ENCODE peak calls at places on chromosomes 4 and X, in four cellular contexts. S is stomach, U is SK-N-SH, W is HCT116. Y is an unnamed sample.
A peak's percentile ranks its signal among the peaks of the same experiment; 100 is the strongest.

GRCh38 chrX:138711399-138712347 is at the start of gene FGF13:
- DNase-seq in W (no peak), S (peak; percentile 29), U (peak; percentile 35), Y (peak; percentile 26)

GRCh38 chr4:16472537-16472936 is 246.3 kb upstream of the TAPT1 start:
- DNase-seq in S (no peak), U (no peak), W (no peak), Y (no peak)

GRCh38 chrX:96721398-96721797 is 36.8 kb downstream of the DIAPH2 start:
- DNase-seq in S (no peak), U (no peak), W (no peak), Y (no peak)

GRCh38 chr4:155805016-155805415 is 46.2 kb downstream of the GUCY1B1 start:
- DNase-seq in U (no peak), S (no peak), W (no peak), Y (no peak)

GRCh38 chr4:151098191-151098590 is 1.2 kb upstream of the RPS3A start:
- DNase-seq in S (no peak), U (no peak), W (no peak), Y (no peak)

GRCh38 chr4:15327311-15328298 is 100.2 kb upstream of the C1QTNF7 start:
- DNase-seq in S (no peak), U (no peak), W (no peak), Y (no peak)

GRCh38 chr4:103786014-103786413 is 66.2 kb upstream of the TACR3 start:
- DNase-seq in S (no peak), U (peak; percentile 16), W (peak; percentile 56), Y (no peak)

GRCh38 chrX:15269618-15270521 is at the start of gene ASB9:
- DNase-seq in W (peak; percentile 39), U (peak; percentile 45), S (peak; percentile 71), Y (peak; percentile 13)

GRCh38 chr4:164056426-164057142 is 562.1 kb downstream of the TMA16 start:
- DNase-seq in S (no peak), W (no peak), U (no peak), Y (no peak)

GRCh38 chr4:105022811-105023667 is 123.6 kb upstream of the TET2 start:
- DNase-seq in U (no peak), W (peak; percentile 4), S (no peak), Y (no peak)

GRCh38 chr4:18366762-18367358 is 345.3 kb upstream of the LCORL start:
- DNase-seq in W (no peak), S (no peak), U (peak; percentile 5), Y (no peak)

GRCh38 chr4:633406-633805 is 8.0 kb downstream of the PDE6B start:
- DNase-seq in U (no peak), W (no peak), S (no peak), Y (no peak)

GRCh38 chr4:53459548-53459947 is 82.1 kb downstream of the FIP1L1 start:
- DNase-seq in S (no peak), W (no peak), U (no peak), Y (no peak)

GRCh38 chr4:156113138-156113537 is 159.5 kb upstream of the CTSO start:
- DNase-seq in S (no peak), U (no peak), W (no peak), Y (no peak)

GRCh38 chrX:54415534-54416350 is 24.5 kb upstream of the TSR2 start:
- DNase-seq in S (no peak), W (no peak), U (no peak), Y (no peak)

GRCh38 chrX:78643874-78644273 is 15.3 kb downstream of the RTL3 start:
- DNase-seq in W (no peak), U (no peak), S (no peak), Y (no peak)

GRCh38 chr4:13523591-13524503 is 20.5 kb downstream of the NKX3-2 start:
- DNase-seq in W (no peak), S (no peak), U (peak; percentile 19), Y (no peak)

GRCh38 chrX:151488677-151489076 is 74.8 kb upstream of the PASD1 start:
- DNase-seq in W (peak; percentile 4), S (no peak), U (peak; percentile 5), Y (no peak)

GRCh38 chr4:65623509-65623908 is 46.8 kb downstream of the EPHA5 start:
- DNase-seq in U (no peak), S (no peak), W (no peak), Y (no peak)

GRCh38 chrX:131366387-131366786 is 77.3 kb upstream of the IGSF1 start:
- DNase-seq in S (no peak), W (no peak), U (no peak), Y (no peak)

GRCh38 chrX:150897371-150898319 is 823 bp downstream of the CD99L2 start:
- DNase-seq in S (peak; percentile 37), U (peak; percentile 34), W (no peak), Y (peak; percentile 4)

GRCh38 chr4:15145709-15146108 is 143.4 kb downstream of the CPEB2 start:
- DNase-seq in W (no peak), U (no peak), S (no peak), Y (peak; percentile 25)

GRCh38 chr4:141371206-141371605 is 150.5 kb downstream of the ZNF330 start:
- DNase-seq in U (no peak), W (no peak), S (no peak), Y (no peak)

GRCh38 chr4:1202526-1203378 is 30.4 kb upstream of the SPON2 start:
- DNase-seq in U (peak; percentile 16), S (peak; percentile 17), W (no peak), Y (no peak)

GRCh38 chr4:112633477-112634235 is 3.1 kb downstream of the ZGRF1 start:
- DNase-seq in S (no peak), W (peak; percentile 10), U (peak; percentile 40), Y (no peak)

DNA sequence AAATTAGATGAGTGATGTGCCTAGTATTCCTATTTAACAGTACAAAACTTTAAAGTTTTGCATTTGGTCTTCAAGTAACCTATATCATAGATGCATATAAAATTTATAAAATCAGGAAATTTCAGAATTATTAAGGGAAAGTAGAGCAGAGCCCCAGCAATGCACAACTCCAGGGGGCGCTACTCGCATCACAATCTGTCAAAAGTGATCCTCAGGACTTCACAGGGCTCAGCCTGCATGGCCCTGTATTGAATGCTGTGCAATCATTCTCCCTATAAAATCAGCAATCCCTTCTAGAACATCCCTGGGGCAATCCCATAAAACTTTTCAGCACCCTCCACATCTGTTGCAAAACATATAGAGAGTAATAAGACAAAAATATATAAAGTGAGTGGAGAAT is 12.4 kb upstream of the PPARGC1A start:
- DNase-seq in U (no peak), S (no peak), W (no peak), Y (no peak)
- TF ChIP-seq CTCF in U (peak; percentile 23), S (no peak), W (peak; percentile 21), Y (no peak)

GRCh38 chr4:158164849-158165248 is 8.0 kb downstream of the GASK1B start:
- DNase-seq in S (no peak), U (no peak), W (no peak), Y (no peak)
- H3K4me1 ChIP-seq in S (no peaks in the 10 kb centered on the region), U (peaks cover 5% of the 10 kb centered on the region), W (peaks cover 3% of the 10 kb centered on the region), Y (no peaks in the 10 kb centered on the region)

GRCh38 chr4:42627887-42628646 is 28.8 kb downstream of the ATP8A1 start:
- DNase-seq in W (no peak), U (no peak), S (peak; percentile 81), Y (no peak)
- TF ChIP-seq POLR2AphosphoS5 in W (no peak), U (no peak), S (no peak), Y (no peak)

GRCh38 chr4:73853718-73854473 is 800 bp downstream of the PF4V1 start:
- DNase-seq in S (no peak), W (no peak), U (no peak), Y (no peak)

GRCh38 chr4:73852771-73853170 is 325 bp upstream of the PF4V1 start:
- DNase-seq in S (no peak), W (no peak), U (no peak), Y (no peak)

GRCh38 chr4:73851293-73851692 is 1.8 kb upstream of the PF4V1 start:
- DNase-seq in S (no peak), W (no peak), U (no peak), Y (no peak)

GRCh38 chr4:73855406-73855805 is 2.3 kb downstream of the PF4V1 start:
- DNase-seq in S (no peak), U (no peak), W (no peak), Y (no peak)

GRCh38 chr4:73853246-73853704 is at the start of gene PF4V1:
- DNase-seq in W (no peak), S (peak; percentile 50), U (no peak), Y (peak; percentile 21)
- TF ChIP-seq CTCF in W (no peak), S (no peak), U (no peak), Y (peak; percentile 37)

GRCh38 chr4:8559524-8560264 is 20.5 kb upstream of the GPR78 start:
- DNase-seq in U (no peak), W (no peak), S (no peak), Y (no peak)

GRCh38 chr4:8560265-8561047 is 19.7 kb upstream of the GPR78 start:
- DNase-seq in U (no peak), S (no peak), W (no peak), Y (no peak)

GRCh38 chr4:8557151-8558076 is 22.8 kb upstream of the GPR78 start:
- DNase-seq in U (no peak), W (no peak), S (no peak), Y (no peak)

GRCh38 chr4:8558080-8558960 is 21.9 kb upstream of the GPR78 start:
- DNase-seq in W (no peak), U (no peak), S (no peak), Y (no peak)

DNA sequence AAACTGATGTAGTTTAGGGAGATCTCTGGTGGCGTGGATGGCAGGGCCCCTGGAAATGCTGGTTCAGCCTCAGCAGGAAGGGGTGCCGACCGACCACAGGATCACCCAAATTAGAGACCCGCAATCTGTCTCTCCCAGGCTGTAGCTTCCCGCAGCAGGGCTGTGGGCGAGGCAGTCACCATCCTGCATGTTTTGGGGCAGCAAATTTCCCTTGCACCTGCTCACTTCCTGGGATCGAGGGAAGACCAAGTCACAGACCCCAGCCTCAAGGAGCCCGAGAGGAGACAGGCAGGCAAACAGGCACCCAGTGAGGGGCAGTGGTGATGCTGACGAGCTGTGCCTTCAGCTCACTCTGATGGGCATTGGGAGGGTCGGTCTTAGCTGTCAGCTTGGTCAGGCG is 21.2 kb upstream of the GPR78 start:
- DNase-seq in W (no peak), U (no peak), S (no peak), Y (no peak)
- H3K4me1 ChIP-seq in W (no peaks in the 10 kb centered on the region), U (no peaks in the 10 kb centered on the region), S (no peaks in the 10 kb centered on the region), Y (no peaks in the 10 kb centered on the region)

DNA sequence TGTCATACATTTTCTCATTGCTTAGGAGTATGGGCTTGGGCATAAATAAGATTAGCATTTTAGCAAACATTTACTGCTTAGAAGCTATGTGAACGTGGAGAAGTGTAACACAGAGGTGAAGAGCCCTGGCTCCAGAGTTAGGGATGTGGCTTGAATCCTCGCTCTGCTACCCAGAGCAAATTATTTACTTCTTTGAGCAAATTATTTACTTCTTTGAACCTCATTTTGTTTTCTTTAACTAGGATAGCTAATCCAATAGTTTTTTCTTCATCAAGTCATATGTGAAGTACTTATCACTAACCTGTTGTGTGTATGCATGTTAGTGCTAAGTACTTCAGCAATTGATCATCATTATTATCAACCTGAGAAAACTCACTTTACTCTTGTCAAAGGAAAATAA is 10.7 kb upstream of the YTHDC1 start:
- DNase-seq in S (no peak), W (no peak), U (no peak), Y (no peak)
- TF ChIP-seq POLR2AphosphoS5 in S (no peak), W (no peak), U (no peak), Y (no peak)

GRCh38 chr4:153790962-153791551 is 2.2 kb upstream of the SFRP2 start:
- DNase-seq in S (no peak), W (no peak), U (peak; percentile 78), Y (no peak)
- TF ChIP-seq CTCF in S (no peak), W (no peak), U (peak; percentile 10), Y (no peak)

Y was measured in prostate gland.